ENCODE peak calls at places on chromosomes 2 and 18, in seven cellular contexts. P, X, U, E, Z, R and V are unnamed samples.

GRCh38 chr2:76252704-76253103 is 542.0 kb upstream of the GCFC2 start:
- DNase-seq in P (no peak), R (no peak), U (no peak), Z (no peak), X (no peak), E (no peak), V (no peak)

GRCh38 chr18:33470229-33470628 is 29.7 kb upstream of the CCDC178 start:
- DNase-seq in P (no peak), E (no peak), R (peak; percentile 28), X (no peak), U (no peak), Z (no peak), V (no peak)

GRCh38 chr2:38947241-38948239 is 57.9 kb downstream of the ARHGEF33 start:
- DNase-seq in R (peak; percentile 89), E (peak; percentile 76), Z (peak; percentile 85), U (peak; percentile 84), X (peak; percentile 65), P (peak; percentile 75), V (peak; percentile 85)

GRCh38 chr18:34740101-34740500 is 30.0 kb downstream of the DTNA start:
- DNase-seq in R (no peak), E (no peak), Z (no peak), X (no peak), U (no peak), P (no peak), V (no peak)

GRCh38 chr2:190912731-190913130 is 32.1 kb downstream of the GLS start:
- DNase-seq in X (no peak), P (no peak), R (no peak), Z (no peak), U (no peak), E (peak; percentile 42), V (no peak)

GRCh38 chr2:63589148-63589972 is 597 bp downstream of the MDH1 start:
- DNase-seq in Z (no peak), E (no peak), X (no peak), U (peak; percentile 29), R (peak; percentile 10), P (no peak), V (no peak)

GRCh38 chr2:41998789-41999470 is 48.9 kb upstream of the PKDCC start:
- DNase-seq in X (no peak), U (no peak), E (peak; percentile 86), Z (no peak), R (no peak), P (no peak), V (no peak)

GRCh38 chr2:235864746-235865535 is 303.2 kb downstream of the GBX2 start:
- DNase-seq in U (no peak), P (no peak), X (no peak), E (no peak), R (no peak), Z (no peak), V (no peak)

GRCh38 chr2:29060491-29060890 is 13.8 kb downstream of the PCARE start:
- DNase-seq in R (no peak), X (no peak), U (no peak), Z (no peak), P (no peak), E (no peak), V (no peak)

GRCh38 chr2:218075975-218076811 is 7.1 kb downstream of the RUFY4 start:
- DNase-seq in P (no peak), X (no peak), Z (no peak), R (no peak), E (no peak), U (no peak), V (no peak)

GRCh38 chr2:66228128-66228547 is 206.8 kb upstream of the MEIS1 start:
- DNase-seq in E (no peak), P (no peak), Z (no peak), U (no peak), X (no peak), R (no peak), V (no peak)

GRCh38 chr2:120441744-120442471 is 96.0 kb downstream of the INHBB start:
- DNase-seq in Z (peak; percentile 65), X (peak; percentile 77), P (no peak), R (peak; percentile 36), U (no peak), E (peak; percentile 21), V (no peak)

GRCh38 chr2:69933839-69934613 is 19.1 kb downstream of the MXD1 start:
- DNase-seq in R (peak; percentile 97), E (peak; percentile 95), X (no peak), P (no peak), Z (peak; percentile 20), U (no peak), V (peak; percentile 82)

GRCh38 chr2:183010112-183010511 is 28.1 kb downstream of the NCKAP1 start:
- DNase-seq in U (no peak), X (no peak), R (peak; percentile 27), P (no peak), E (peak; percentile 55), Z (no peak), V (peak; percentile 11)

GRCh38 chr2:73257425-73258125 is 23.5 kb downstream of the CCT7 start:
- DNase-seq in X (peak; percentile 71), U (no peak), Z (no peak), E (no peak), R (no peak), P (no peak), V (no peak)

GRCh38 chr2:54665436-54665856 is 58.0 kb upstream of the EML6 start:
- DNase-seq in R (peak; percentile 66), X (no peak), U (peak; percentile 74), Z (peak; percentile 40), P (peak; percentile 38), E (peak; percentile 69), V (peak; percentile 64)

GRCh38 chr2:108575132-108575966 is 41.1 kb downstream of the LIMS1 start:
- DNase-seq in E (peak; percentile 84), P (peak; percentile 40), Z (no peak), U (peak; percentile 30), R (peak; percentile 63), X (no peak), V (peak; percentile 80)

GRCh38 chr2:152762202-152762601 is 43.8 kb downstream of the ARL6IP6 start:
- DNase-seq in P (no peak), R (peak; percentile 21), E (peak; percentile 96), Z (no peak), U (no peak), X (no peak), V (peak; percentile 82)

GRCh38 chr18:29078272-29078671 is 901.3 kb upstream of the CDH2 start:
- DNase-seq in X (no peak), P (no peak), Z (no peak), E (no peak), R (no peak), U (no peak), V (no peak)

GRCh38 chr2:96819101-96819875 is 3.2 kb downstream of the CNNM3 start:
- DNase-seq in X (peak; percentile 68), R (peak; percentile 20), E (no peak), Z (peak; percentile 62), P (no peak), U (no peak), V (no peak)

GRCh38 chr2:196849895-196850294 is 40.7 kb upstream of the C2orf66 start:
- DNase-seq in R (peak; percentile 36), U (peak; percentile 7), Z (peak; percentile 42), E (peak; percentile 57), P (no peak), X (no peak), V (peak; percentile 46)

DNA sequence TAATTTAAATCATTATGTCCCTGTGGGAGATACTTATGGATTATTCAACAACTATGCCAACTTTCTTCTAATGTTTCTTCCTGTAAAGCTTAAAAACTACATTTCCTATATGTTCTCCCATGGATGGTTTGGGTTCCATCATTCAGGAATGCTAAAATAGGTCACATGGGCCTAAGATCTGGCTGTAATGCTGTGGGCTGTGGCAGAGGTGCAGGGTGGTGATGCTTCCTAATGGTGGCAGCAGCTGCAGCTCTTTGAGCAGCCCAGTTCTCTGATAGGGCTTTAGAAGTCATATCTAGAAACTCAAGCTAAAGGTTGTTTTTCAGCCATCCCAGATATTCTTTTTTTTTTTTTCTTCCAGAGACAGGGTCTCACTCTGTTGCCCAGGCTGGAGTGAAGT is 266.1 kb downstream of the ZNF385B start:
- DNase-seq in X (no peak), E (no peak), U (no peak), Z (no peak), R (no peak), P (no peak), V (no peak)
- TF ChIP-seq CTCF in X (no peak), E (no peak), U (peak; percentile 30), Z (no peak), R (no peak), P (no peak), V (peak; percentile 34)

DNA sequence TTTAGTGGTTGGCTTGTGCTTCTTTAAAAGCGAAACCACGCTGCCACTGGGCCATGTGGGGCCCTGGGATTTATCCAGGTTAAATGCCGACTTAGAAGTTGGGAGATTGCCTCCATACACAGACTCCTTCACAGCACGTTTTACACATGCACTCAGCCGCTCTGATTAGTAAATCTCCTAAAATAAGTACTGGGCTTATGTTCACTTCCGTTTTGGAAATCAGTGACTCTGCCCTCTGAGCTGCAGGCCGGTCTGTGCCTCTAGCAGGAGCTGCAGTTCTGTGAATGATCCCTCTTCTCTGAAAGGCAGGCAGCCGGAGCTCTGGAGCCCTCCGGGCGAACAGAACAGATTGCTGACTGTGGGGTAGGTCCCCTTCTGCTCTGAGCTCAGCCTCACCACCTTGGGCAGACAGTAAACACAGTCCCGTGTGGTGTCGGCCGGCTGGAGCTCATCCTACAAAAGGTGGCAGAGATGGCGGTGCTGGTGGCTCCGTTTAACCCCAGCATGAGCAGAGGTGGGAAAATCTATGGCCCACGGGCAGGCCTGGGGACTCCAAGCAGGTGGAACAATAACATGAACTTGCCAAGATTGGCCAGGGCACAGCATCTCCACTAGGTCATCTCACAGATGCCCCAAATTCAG is 9.8 kb upstream of the RAB17 start:
- DNase-seq in X (no peak), Z (no peak), R (no peak), U (peak; percentile 20), P (no peak), E (peak; percentile 81), V (peak; percentile 55)
- TF ChIP-seq CTCF in X (peak; percentile 27), Z (no peak), R (no peak), U (no peak), P (no peak), E (peak; percentile 55), V (peak; percentile 42)

DNA sequence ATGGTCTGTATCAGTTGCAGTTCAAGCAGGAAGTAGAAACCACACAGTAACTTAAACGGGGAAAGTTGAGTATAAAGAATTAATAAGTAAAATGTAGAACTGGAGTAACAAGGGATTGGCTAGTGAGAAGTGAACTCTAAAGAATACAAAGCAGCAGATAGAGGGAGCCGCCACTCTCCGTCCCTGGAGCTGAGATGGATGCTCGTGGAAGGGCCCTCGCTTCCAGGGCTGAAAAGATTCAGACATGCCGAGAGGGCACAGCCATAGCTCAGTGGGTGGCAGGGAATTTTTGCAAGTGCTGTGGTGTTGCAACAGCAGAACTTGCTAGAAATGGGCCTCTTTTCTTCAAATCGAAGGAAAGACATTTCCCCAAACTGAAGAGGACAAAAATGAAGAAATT is 155.8 kb downstream of the COL6A3 start:
- DNase-seq in E (no peak), P (no peak), X (no peak), R (no peak), Z (no peak), U (no peak), V (peak; percentile 22)
- TF ChIP-seq CTCF in E (no peak), P (no peak), X (no peak), R (no peak), Z (no peak), U (no peak), V (peak; percentile 30)

DNA sequence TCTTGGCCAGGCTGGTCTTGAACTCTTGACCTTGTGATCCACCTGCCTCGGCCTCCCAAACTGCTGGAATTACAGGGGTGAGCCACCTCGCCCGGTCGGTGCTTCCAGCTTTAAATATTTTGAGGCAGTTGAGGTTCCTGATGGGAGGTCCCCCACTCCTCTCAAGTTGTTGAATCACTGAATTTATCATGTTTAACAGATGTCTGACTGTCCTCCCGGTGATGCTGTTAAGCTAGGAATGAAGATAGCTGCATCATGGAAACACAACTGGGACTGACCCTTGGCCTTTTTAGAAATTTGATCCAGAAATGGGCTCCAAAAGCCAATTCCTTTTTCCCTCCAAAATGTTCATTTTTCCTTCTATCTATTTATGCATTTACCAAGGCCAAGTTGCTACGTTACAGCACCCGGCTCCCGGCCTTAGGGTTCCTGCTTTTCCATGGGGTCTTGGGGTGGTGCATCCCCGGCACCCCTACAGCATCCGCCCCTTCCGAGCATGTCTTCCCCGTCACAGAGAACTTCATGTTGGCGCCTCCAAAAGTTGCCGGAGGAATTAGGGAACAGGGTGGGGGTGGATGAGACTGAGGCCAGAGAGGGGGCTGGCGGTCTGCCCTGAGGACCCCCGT is 43.9 kb downstream of the PAX8 start:
- DNase-seq in Z (no peak), R (no peak), X (no peak), U (no peak), E (no peak), P (no peak), V (no peak)
- TF ChIP-seq CTCF in Z (no peak), R (no peak), X (no peak), U (no peak), E (no peak), P (no peak), V (no peak)